ENCODE peak calls at places on chromosomes 4 and X, in five cellular contexts. One of them, this sample, is unnamed.

GRCh38 chr4:112704991-112705845 is 68.3 kb downstream of the LARP7 start:
- DNase-seq in fibroblast of pulmonary artery: peak
- DNase-seq in neural crest cell: peak
- DNase-seq in epithelial cell of esophagus: peak
- DNase-seq in CD4-positive, alpha-beta T cell: no peak
- DNase-seq in this sample: peak

GRCh38 chr4:78441786-78442185 is 109.8 kb upstream of the ANXA3 start:
- DNase-seq in fibroblast of pulmonary artery: no peak
- DNase-seq in neural crest cell: no peak
- DNase-seq in epithelial cell of esophagus: no peak
- DNase-seq in CD4-positive, alpha-beta T cell: no peak
- DNase-seq in this sample: no peak

GRCh38 chr4:38805530-38806145 is 1.0 kb upstream of the TLR1 start:
- DNase-seq in fibroblast of pulmonary artery: peak
- DNase-seq in neural crest cell: no peak
- DNase-seq in epithelial cell of esophagus: no peak
- DNase-seq in CD4-positive, alpha-beta T cell: no peak
- DNase-seq in this sample: no peak

GRCh38 chr4:39406763-39407583 is at the start of gene KLB:
- DNase-seq in fibroblast of pulmonary artery: peak
- DNase-seq in neural crest cell: no peak
- DNase-seq in epithelial cell of esophagus: no peak
- DNase-seq in CD4-positive, alpha-beta T cell: no peak
- DNase-seq in this sample: no peak

GRCh38 chrX:140346711-140347110 is 158.2 kb downstream of the SOX3 start:
- DNase-seq in fibroblast of pulmonary artery: no peak
- DNase-seq in neural crest cell: no peak
- DNase-seq in epithelial cell of esophagus: peak
- DNase-seq in CD4-positive, alpha-beta T cell: no peak
- DNase-seq in this sample: no peak

GRCh38 chr4:127174731-127175130 is 458.0 kb upstream of the INTU start:
- DNase-seq in fibroblast of pulmonary artery: no peak
- DNase-seq in neural crest cell: no peak
- DNase-seq in epithelial cell of esophagus: no peak
- DNase-seq in CD4-positive, alpha-beta T cell: no peak
- DNase-seq in this sample: no peak

GRCh38 chrX:52359614-52360232 is 9.1 kb upstream of the XAGE2 start:
- DNase-seq in fibroblast of pulmonary artery: peak
- DNase-seq in neural crest cell: no peak
- DNase-seq in epithelial cell of esophagus: no peak
- DNase-seq in CD4-positive, alpha-beta T cell: no peak
- DNase-seq in this sample: no peak

GRCh38 chr4:158949094-158949493 is 153.8 kb upstream of the RAPGEF2 start:
- DNase-seq in fibroblast of pulmonary artery: peak
- DNase-seq in neural crest cell: no peak
- DNase-seq in epithelial cell of esophagus: peak
- DNase-seq in CD4-positive, alpha-beta T cell: no peak
- DNase-seq in this sample: no peak

GRCh38 chr4:11700751-11701226 is 272.1 kb upstream of the HS3ST1 start:
- DNase-seq in fibroblast of pulmonary artery: no peak
- DNase-seq in neural crest cell: no peak
- DNase-seq in epithelial cell of esophagus: peak
- DNase-seq in CD4-positive, alpha-beta T cell: no peak
- DNase-seq in this sample: no peak

GRCh38 chr4:175443547-175443946 is 368.5 kb downstream of the GPM6A start:
- DNase-seq in fibroblast of pulmonary artery: no peak
- DNase-seq in neural crest cell: no peak
- DNase-seq in epithelial cell of esophagus: no peak
- DNase-seq in CD4-positive, alpha-beta T cell: no peak
- DNase-seq in this sample: no peak
- TF ChIP-seq CTCF in fibroblast of pulmonary artery: peak
- TF ChIP-seq CTCF in neural crest cell: no peak
- TF ChIP-seq CTCF in epithelial cell of esophagus: no peak
- TF ChIP-seq CTCF in CD4-positive, alpha-beta T cell: no peak
- TF ChIP-seq CTCF in this sample: no peak

DNA sequence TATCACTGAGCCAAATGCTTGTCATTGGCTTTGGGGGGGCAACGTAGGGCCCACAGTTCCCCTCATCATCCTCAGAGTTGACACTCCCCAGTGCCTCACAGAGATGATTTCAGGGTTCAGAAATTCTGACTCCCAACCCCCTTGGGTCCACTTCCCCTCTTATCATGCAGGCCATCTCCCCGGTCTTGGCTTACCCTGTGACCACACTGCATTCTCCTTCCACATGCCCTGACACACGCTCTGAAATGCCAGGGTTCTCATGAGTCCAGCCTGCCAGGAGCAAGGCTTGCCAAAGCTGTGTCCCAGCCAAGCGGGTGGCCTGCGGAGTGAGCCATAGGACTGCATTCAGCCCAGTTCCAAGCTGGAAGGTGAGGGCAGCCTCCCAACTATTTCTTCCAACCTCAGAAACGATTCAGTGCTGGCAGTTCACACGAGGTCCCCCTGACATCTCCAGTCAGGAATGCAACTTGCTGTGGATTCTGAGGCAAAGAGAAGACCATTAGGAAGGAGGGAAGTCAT is 101.2 kb downstream of the SMIM20 start:
- DNase-seq in fibroblast of pulmonary artery: peak
- DNase-seq in neural crest cell: no peak
- DNase-seq in epithelial cell of esophagus: no peak
- DNase-seq in CD4-positive, alpha-beta T cell: no peak
- DNase-seq in this sample: no peak
- TF ChIP-seq CTCF in fibroblast of pulmonary artery: no peak
- TF ChIP-seq CTCF in neural crest cell: no peak
- TF ChIP-seq CTCF in epithelial cell of esophagus: no peak
- TF ChIP-seq CTCF in CD4-positive, alpha-beta T cell: no peak
- TF ChIP-seq CTCF in this sample: no peak

GRCh38 chr4:151420408-151420807 is 11.4 kb downstream of the FHIP1A start:
- DNase-seq in fibroblast of pulmonary artery: no peak
- DNase-seq in neural crest cell: no peak
- DNase-seq in epithelial cell of esophagus: no peak
- DNase-seq in CD4-positive, alpha-beta T cell: no peak
- DNase-seq in this sample: no peak
- TF ChIP-seq CTCF in fibroblast of pulmonary artery: no peak
- TF ChIP-seq CTCF in neural crest cell: no peak
- TF ChIP-seq CTCF in epithelial cell of esophagus: no peak
- TF ChIP-seq CTCF in CD4-positive, alpha-beta T cell: no peak
- TF ChIP-seq CTCF in this sample: no peak

DNA sequence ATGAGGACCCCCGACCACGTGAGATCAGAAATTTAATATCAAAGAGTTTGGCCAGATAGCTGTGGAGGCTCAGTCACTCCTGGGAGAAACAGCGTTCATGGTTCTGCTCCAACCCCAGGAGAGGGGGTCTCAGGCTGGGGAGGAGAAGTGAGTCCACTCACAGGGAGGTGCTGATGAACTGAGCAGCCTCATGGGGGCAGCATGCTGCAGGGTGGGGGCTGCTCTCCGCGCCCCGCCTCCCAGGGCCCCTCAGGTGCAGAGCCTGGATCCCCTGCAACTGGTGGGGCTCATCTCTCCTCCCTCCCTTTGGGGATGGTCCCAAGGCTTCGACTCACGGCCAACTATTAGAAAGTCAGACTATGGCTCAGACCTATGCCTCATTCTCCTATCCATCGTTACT is 26.6 kb upstream of the C4orf50 start:
- DNase-seq in fibroblast of pulmonary artery: no peak
- DNase-seq in neural crest cell: no peak
- DNase-seq in epithelial cell of esophagus: no peak
- DNase-seq in CD4-positive, alpha-beta T cell: no peak
- DNase-seq in this sample: no peak
- TF ChIP-seq CTCF in fibroblast of pulmonary artery: no peak
- TF ChIP-seq CTCF in neural crest cell: no peak
- TF ChIP-seq CTCF in epithelial cell of esophagus: no peak
- TF ChIP-seq CTCF in CD4-positive, alpha-beta T cell: no peak
- TF ChIP-seq CTCF in this sample: peak

This sample was measured in progenitor cell of endocrine pancreas.